ENCODE peak calls at places on chromosome 1, in four cellular contexts. S is endothelial cell, C is NCI-H510A treated with DMSO at 0.1 percent for 48 hours, X is iris pigment epithelial cell. G is an unnamed sample.

GRCh38 chr1:193069748-193070394 is 10.5 kb downstream of the RO60 start:
- DNase-seq in S (no peak), C (no peak), X (no peak), G (peak)

GRCh38 chr1:200448034-200448762 is 38.4 kb upstream of the ZNF281 start:
- DNase-seq in S (no peak), C (no peak), X (no peak), G (no peak)

GRCh38 chr1:61081637-61082335 is 575 bp upstream of the NFIA start:
- DNase-seq in S (peak), C (peak), X (peak), G (peak)

GRCh38 chr1:62784509-62785365 is 805 bp downstream of the ATG4C start:
- DNase-seq in S (no peak), C (no peak), X (peak), G (no peak)

GRCh38 chr1:171742577-171742922 is 685 bp upstream of the VAMP4 start:
- DNase-seq in S (peak), C (no peak), X (peak), G (peak)

GRCh38 chr1:234658143-234658542 is 48.2 kb upstream of the IRF2BP2 start:
- DNase-seq in S (no peak), C (no peak), X (peak), G (peak)

GRCh38 chr1:209375681-209376360 is 207.7 kb upstream of the CAMK1G start:
- DNase-seq in S (no peak), C (no peak), X (peak), G (no peak)

GRCh38 chr1:223652436-223652901 is 13.0 kb downstream of the CAPN8 start:
- DNase-seq in S (no peak), C (no peak), X (peak), G (peak)

GRCh38 chr1:201004732-201005131 is 18.8 kb downstream of the KIF21B start:
- DNase-seq in S (no peak), C (no peak), X (no peak), G (no peak)